ENCODE peak calls at places on chromosomes 16 and 17, in seven cellular contexts. One of them, this sample, is unnamed.

GRCh38 chr17:82587234-82588086 is 60.8 kb downstream of the WDR45B start:
- DNase-seq in AG10803: no peak
- DNase-seq in MM.1S: no peak
- DNase-seq in cardiac muscle cell: no peak
- DNase-seq in pancreas: no peak
- DNase-seq in HFF-Myc: no peak
- DNase-seq in dorsolateral prefrontal cortex: no peak
- DNase-seq in this sample: no peak

GRCh38 chr17:787641-788221 is 5.6 kb downstream of the MRM3 start:
- DNase-seq in AG10803: no peak
- DNase-seq in MM.1S: no peak
- DNase-seq in cardiac muscle cell: no peak
- DNase-seq in pancreas: peak; percentile 89
- DNase-seq in HFF-Myc: no peak
- DNase-seq in dorsolateral prefrontal cortex: no peak
- DNase-seq in this sample: no peak

GRCh38 chr16:66189951-66190350 is 176.5 kb upstream of the CDH5 start:
- DNase-seq in AG10803: peak; percentile 91
- DNase-seq in MM.1S: no peak
- DNase-seq in cardiac muscle cell: peak; percentile 94
- DNase-seq in pancreas: no peak
- DNase-seq in HFF-Myc: peak; percentile 36
- DNase-seq in dorsolateral prefrontal cortex: no peak
- DNase-seq in this sample: no peak

GRCh38 chr17:81135503-81136283 is 29.6 kb upstream of the PVALEF start:
- DNase-seq in AG10803: no peak
- DNase-seq in MM.1S: no peak
- DNase-seq in cardiac muscle cell: no peak
- DNase-seq in pancreas: no peak
- DNase-seq in HFF-Myc: no peak
- DNase-seq in dorsolateral prefrontal cortex: no peak
- DNase-seq in this sample: no peak

GRCh38 chr17:77441130-77441920 is 300.6 kb downstream of the SEC14L1 start:
- DNase-seq in AG10803: no peak
- DNase-seq in MM.1S: peak; percentile 95
- DNase-seq in cardiac muscle cell: peak; percentile 40
- DNase-seq in pancreas: no peak
- DNase-seq in HFF-Myc: no peak
- DNase-seq in dorsolateral prefrontal cortex: no peak
- DNase-seq in this sample: no peak

GRCh38 chr16:81553080-81553813 is 108.6 kb downstream of the CMIP start:
- DNase-seq in AG10803: peak; percentile 56
- DNase-seq in MM.1S: no peak
- DNase-seq in cardiac muscle cell: no peak
- DNase-seq in pancreas: no peak
- DNase-seq in HFF-Myc: no peak
- DNase-seq in dorsolateral prefrontal cortex: no peak
- DNase-seq in this sample: no peak

GRCh38 chr17:73003487-73003886 is 89.0 kb downstream of the SLC39A11 start:
- DNase-seq in AG10803: no peak
- DNase-seq in MM.1S: no peak
- DNase-seq in cardiac muscle cell: no peak
- DNase-seq in pancreas: no peak
- DNase-seq in HFF-Myc: no peak
- DNase-seq in dorsolateral prefrontal cortex: no peak
- DNase-seq in this sample: peak; percentile 54

GRCh38 chr16:2243031-2243528 is 6.8 kb downstream of the DNASE1L2 start:
- DNase-seq in AG10803: no peak
- DNase-seq in MM.1S: no peak
- DNase-seq in cardiac muscle cell: no peak
- DNase-seq in pancreas: no peak
- DNase-seq in HFF-Myc: no peak
- DNase-seq in dorsolateral prefrontal cortex: no peak
- DNase-seq in this sample: no peak

GRCh38 chr17:76900723-76901122 is 32.5 kb downstream of the MGAT5B start:
- DNase-seq in AG10803: no peak
- DNase-seq in MM.1S: no peak
- DNase-seq in cardiac muscle cell: no peak
- DNase-seq in pancreas: no peak
- DNase-seq in HFF-Myc: no peak
- DNase-seq in dorsolateral prefrontal cortex: no peak
- DNase-seq in this sample: no peak

GRCh38 chr16:64910351-64910750 is 211.5 kb downstream of the CDH11 start:
- DNase-seq in AG10803: peak; percentile 95
- DNase-seq in MM.1S: no peak
- DNase-seq in cardiac muscle cell: peak; percentile 94
- DNase-seq in pancreas: peak; percentile 21
- DNase-seq in HFF-Myc: peak; percentile 57
- DNase-seq in dorsolateral prefrontal cortex: no peak
- DNase-seq in this sample: no peak

GRCh38 chr17:80385046-80385445 is 29.9 kb upstream of the ENDOV start:
- DNase-seq in AG10803: no peak
- DNase-seq in MM.1S: no peak
- DNase-seq in cardiac muscle cell: no peak
- DNase-seq in pancreas: no peak
- DNase-seq in HFF-Myc: no peak
- DNase-seq in dorsolateral prefrontal cortex: no peak
- DNase-seq in this sample: no peak

GRCh38 chr16:47622666-47623176 is 161.6 kb downstream of the PHKB start:
- DNase-seq in AG10803: no peak
- DNase-seq in MM.1S: no peak
- DNase-seq in cardiac muscle cell: no peak
- DNase-seq in pancreas: no peak
- DNase-seq in HFF-Myc: no peak
- DNase-seq in dorsolateral prefrontal cortex: no peak
- DNase-seq in this sample: no peak

GRCh38 chr17:17849863-17850373 is 13.1 kb upstream of the SREBF1 start:
- DNase-seq in AG10803: peak; percentile 37
- DNase-seq in MM.1S: no peak
- DNase-seq in cardiac muscle cell: peak; percentile 68
- DNase-seq in pancreas: no peak
- DNase-seq in HFF-Myc: no peak
- DNase-seq in dorsolateral prefrontal cortex: no peak
- DNase-seq in this sample: no peak

GRCh38 chr17:60395508-60396065 is 3.7 kb upstream of the USP32 start:
- DNase-seq in AG10803: no peak
- DNase-seq in MM.1S: no peak
- DNase-seq in cardiac muscle cell: no peak
- DNase-seq in pancreas: no peak
- DNase-seq in HFF-Myc: no peak
- DNase-seq in dorsolateral prefrontal cortex: no peak
- DNase-seq in this sample: no peak

GRCh38 chr16:80027007-80027965 is 426.7 kb upstream of the MAF start:
- DNase-seq in AG10803: peak; percentile 88
- DNase-seq in MM.1S: no peak
- DNase-seq in cardiac muscle cell: peak; percentile 40
- DNase-seq in pancreas: peak; percentile 35
- DNase-seq in HFF-Myc: peak; percentile 80
- DNase-seq in dorsolateral prefrontal cortex: no peak
- DNase-seq in this sample: peak; percentile 52

GRCh38 chr17:18920911-18921441 is 31.0 kb upstream of the SLC5A10 start:
- DNase-seq in AG10803: no peak
- DNase-seq in MM.1S: peak; percentile 60
- DNase-seq in cardiac muscle cell: peak; percentile 2
- DNase-seq in pancreas: no peak
- DNase-seq in HFF-Myc: no peak
- DNase-seq in dorsolateral prefrontal cortex: no peak
- DNase-seq in this sample: no peak

GRCh38 chr17:7308625-7309433 is 1.4 kb downstream of the EIF5A start:
- DNase-seq in AG10803: peak; percentile 77
- DNase-seq in MM.1S: peak; percentile 86
- DNase-seq in cardiac muscle cell: peak; percentile 86
- DNase-seq in pancreas: peak; percentile 85
- DNase-seq in HFF-Myc: no peak
- DNase-seq in dorsolateral prefrontal cortex: no peak
- DNase-seq in this sample: peak; percentile 85

GRCh38 chr17:42334667-42335066 is 46.4 kb downstream of the STAT5A start:
- DNase-seq in AG10803: peak; percentile 19
- DNase-seq in MM.1S: no peak
- DNase-seq in cardiac muscle cell: no peak
- DNase-seq in pancreas: no peak
- DNase-seq in HFF-Myc: no peak
- DNase-seq in dorsolateral prefrontal cortex: no peak
- DNase-seq in this sample: no peak
- TF ChIP-seq CTCF in AG10803: peak; percentile 19
- TF ChIP-seq CTCF in MM.1S: no peak
- TF ChIP-seq CTCF in cardiac muscle cell: peak; percentile 16
- TF ChIP-seq CTCF in pancreas: no peak
- TF ChIP-seq CTCF in HFF-Myc: no peak
- TF ChIP-seq CTCF in dorsolateral prefrontal cortex: no peak
- TF ChIP-seq CTCF in this sample: no peak

GRCh38 chr16:12449374-12449773 is 354.3 kb downstream of the CPPED1 start:
- DNase-seq in AG10803: no peak
- DNase-seq in MM.1S: no peak
- DNase-seq in cardiac muscle cell: no peak
- DNase-seq in pancreas: no peak
- DNase-seq in HFF-Myc: no peak
- DNase-seq in dorsolateral prefrontal cortex: no peak
- DNase-seq in this sample: no peak
- TF ChIP-seq CTCF in AG10803: no peak
- TF ChIP-seq CTCF in MM.1S: no peak
- TF ChIP-seq CTCF in cardiac muscle cell: no peak
- TF ChIP-seq CTCF in pancreas: no peak
- TF ChIP-seq CTCF in HFF-Myc: no peak
- TF ChIP-seq CTCF in dorsolateral prefrontal cortex: no peak
- TF ChIP-seq CTCF in this sample: no peak

DNA sequence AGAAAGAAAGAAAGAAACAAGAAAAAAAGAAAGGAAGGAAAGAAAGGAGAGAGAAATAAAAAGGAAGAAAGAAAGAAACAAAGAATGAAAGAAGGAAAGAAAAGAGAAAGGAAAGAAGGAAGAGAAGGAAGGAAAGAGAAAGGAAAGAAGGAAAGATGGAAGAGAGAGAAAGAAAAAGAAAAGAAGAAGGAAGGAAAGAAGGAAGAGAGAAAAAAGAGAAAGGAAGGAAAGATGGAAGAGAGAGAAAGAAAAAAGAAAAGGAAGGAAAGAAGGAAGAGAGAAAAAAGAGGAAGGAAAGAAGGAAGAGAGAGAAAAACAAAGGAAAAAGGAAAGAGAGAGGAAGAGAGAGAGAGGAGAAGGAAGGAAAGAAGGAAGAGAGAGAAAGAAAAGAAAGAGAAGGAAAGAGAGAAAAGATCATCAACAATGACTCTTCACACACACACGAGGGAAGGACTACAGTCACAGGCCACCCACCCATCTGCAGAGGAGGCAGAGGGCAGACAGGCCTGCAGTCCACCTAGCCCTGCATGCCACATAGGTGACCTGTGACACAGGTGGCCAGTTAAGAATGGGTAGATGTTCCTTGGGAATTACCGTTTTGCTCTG is 23.9 kb downstream of the VWA3A start:
- DNase-seq in AG10803: no peak
- DNase-seq in MM.1S: no peak
- DNase-seq in cardiac muscle cell: no peak
- DNase-seq in pancreas: no peak
- DNase-seq in HFF-Myc: no peak
- DNase-seq in dorsolateral prefrontal cortex: no peak
- DNase-seq in this sample: no peak
- TF ChIP-seq CTCF in AG10803: no peak
- TF ChIP-seq CTCF in MM.1S: no peak
- TF ChIP-seq CTCF in cardiac muscle cell: no peak
- TF ChIP-seq CTCF in pancreas: no peak
- TF ChIP-seq CTCF in HFF-Myc: no peak
- TF ChIP-seq CTCF in dorsolateral prefrontal cortex: no peak
- TF ChIP-seq CTCF in this sample: no peak

DNA sequence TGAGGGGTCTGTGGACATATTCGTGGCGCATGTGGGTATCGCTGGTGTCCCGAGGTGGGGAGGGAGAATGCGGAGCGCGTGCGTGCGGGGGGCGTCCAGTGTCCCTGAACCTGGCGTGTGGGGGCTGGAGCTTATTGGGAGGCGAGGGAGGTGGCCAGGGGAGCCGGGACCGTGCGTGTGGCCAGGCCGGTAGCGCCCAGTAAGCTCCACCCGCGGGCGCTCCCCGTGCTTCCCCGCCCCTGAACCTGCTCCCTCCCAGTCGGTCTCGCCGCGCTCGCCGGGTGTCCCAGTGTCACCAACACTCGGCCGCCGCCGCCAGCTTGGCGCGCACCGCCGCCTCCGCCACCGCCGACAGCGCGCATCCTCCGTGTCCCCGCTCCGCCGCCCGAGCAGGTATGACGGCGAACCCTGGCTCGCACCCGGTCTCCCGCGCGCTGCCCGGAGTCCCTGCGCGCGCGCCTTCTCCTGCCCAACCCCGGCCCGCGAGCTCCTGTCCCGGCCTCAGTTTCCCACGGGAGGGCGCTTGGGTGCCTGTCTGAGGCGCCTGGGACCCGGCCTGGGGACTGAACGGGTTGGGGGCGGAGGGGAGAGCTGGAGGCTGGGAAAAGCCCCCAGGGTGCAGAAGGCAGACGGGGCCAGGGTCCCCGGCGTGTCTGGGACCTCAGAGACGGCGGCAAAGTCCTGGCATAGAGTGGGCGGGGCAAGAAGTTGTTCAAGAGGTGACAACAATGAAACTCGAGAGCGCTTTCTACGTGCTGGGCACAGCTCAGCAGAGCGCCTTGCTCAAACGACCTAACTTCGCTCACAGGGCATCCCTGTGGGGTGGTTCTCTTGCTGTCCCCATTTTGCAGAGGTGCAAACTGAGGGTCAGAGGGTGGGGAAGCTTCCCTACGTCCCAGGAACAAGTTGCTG is at the start of gene SCNN1B:
- DNase-seq in AG10803: no peak
- DNase-seq in MM.1S: peak; percentile 91
- DNase-seq in cardiac muscle cell: no peak
- DNase-seq in pancreas: peak; percentile 32
- DNase-seq in HFF-Myc: no peak
- DNase-seq in dorsolateral prefrontal cortex: no peak
- DNase-seq in this sample: no peak
- TF ChIP-seq CTCF in AG10803: no peak
- TF ChIP-seq CTCF in MM.1S: peak; percentile 9
- TF ChIP-seq CTCF in cardiac muscle cell: no peak
- TF ChIP-seq CTCF in pancreas: no peak
- TF ChIP-seq CTCF in HFF-Myc: no peak
- TF ChIP-seq CTCF in dorsolateral prefrontal cortex: no peak
- TF ChIP-seq CTCF in this sample: no peak

This sample was measured in breast epithelium.